ENCODE peak calls at places on chromosomes 4 and X, in seven cellular contexts. A is IMR-90, B is neuronal stem cell, Z is mesendoderm, E is mesenchymal stem cell, F is trophoblast cell, D is H1. M is an unnamed sample.

GRCh38 chr4:16055937-16056336 is 27.9 kb downstream of the PROM1 start:
- DNase-seq in F (no peak), B (no peak), D (no peak), A (no peak), Z (no peak), E (no peak), M (no peak)

GRCh38 chrX:120361906-120362305 is at the start of gene ATP1B4:
- DNase-seq in E (no peak), A (no peak), F (no peak), B (no peak), Z (no peak), D (no peak), M (no peak)

GRCh38 chr4:10015140-10015753 is 6.0 kb downstream of the SLC2A9 start:
- DNase-seq in A (peak), B (peak), Z (peak), E (no peak), D (peak), F (peak), M (peak)

GRCh38 chrX:154829102-154829501 is 5.4 kb downstream of the SMIM9 start:
- DNase-seq in B (no peak), F (no peak), Z (no peak), E (no peak), D (no peak), A (no peak), M (no peak)

GRCh38 chr4:48081196-48081595 is 52.9 kb downstream of the TXK start:
- DNase-seq in Z (no peak), F (peak), E (peak), A (peak), B (no peak), D (no peak), M (no peak)

GRCh38 chr4:74370912-74371311 is 6.0 kb downstream of the EREG start:
- DNase-seq in A (peak), D (no peak), F (peak), B (peak), Z (peak), E (peak), M (peak)

GRCh38 chr4:102526532-102526931 is 25.4 kb downstream of the NFKB1 start:
- DNase-seq in B (no peak), D (no peak), A (no peak), Z (no peak), F (no peak), E (no peak), M (no peak)

GRCh38 chr4:59553063-59553738 is 1646.9 kb upstream of the ADGRL3 start:
- DNase-seq in Z (peak), F (peak), A (no peak), D (no peak), B (no peak), E (peak), M (no peak)

DNA sequence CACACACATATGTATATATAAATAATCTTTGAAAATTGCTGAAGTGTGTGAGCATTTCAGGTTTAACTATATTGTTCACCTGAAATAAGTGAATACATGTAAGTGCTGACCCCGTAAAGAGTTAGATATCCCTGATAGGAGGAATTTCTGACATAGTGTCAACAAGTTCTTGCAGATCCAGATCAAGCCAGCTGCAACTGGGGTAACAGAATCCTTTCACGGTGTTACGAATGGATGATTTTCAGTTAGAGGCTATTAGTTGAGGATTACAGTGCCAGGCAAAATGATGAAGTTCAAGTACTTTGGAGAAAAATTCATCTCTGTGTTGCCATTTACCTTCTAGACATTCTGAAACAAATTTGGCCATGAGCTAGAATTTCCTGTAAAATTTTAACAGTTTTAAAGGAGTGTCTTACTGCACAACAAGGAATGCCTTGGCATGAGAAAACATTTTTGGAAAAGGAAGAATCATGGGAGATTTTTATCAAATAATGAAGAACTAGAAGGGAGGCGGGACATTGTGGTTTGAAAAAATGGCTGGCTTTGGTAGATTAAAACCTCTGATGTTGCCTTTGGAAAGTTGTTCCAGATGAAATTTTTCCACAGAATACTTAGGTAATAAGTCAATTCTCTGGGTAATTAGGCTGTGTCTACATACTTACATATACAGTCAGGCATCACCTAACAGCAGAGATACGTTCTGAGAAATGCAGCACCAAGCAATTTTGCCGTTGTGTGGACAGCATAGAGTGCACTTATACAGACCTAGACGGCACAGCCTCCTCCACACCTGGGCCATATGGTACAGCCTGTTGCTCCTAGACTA is 84.4 kb upstream of the FAT1 start:
- DNase-seq in F (peak), Z (no peak), A (no peak), D (no peak), B (no peak), E (no peak), M (no peak)
- H4K8ac ChIP-seq in F (no peak), Z (no peak), A (peak), D (no peak), B (no peak), E (peak), M (no peak)

GRCh38 chrX:13579696-13580095 is 10.3 kb downstream of the EGFL6 start:
- DNase-seq in D (no peak), E (no peak), B (no peak), A (no peak), Z (no peak), F (no peak), M (no peak)
- H4K8ac ChIP-seq in D (no peak), E (no peak), B (no peak), A (no peak), Z (no peak), F (no peak), M (no peak)

DNA sequence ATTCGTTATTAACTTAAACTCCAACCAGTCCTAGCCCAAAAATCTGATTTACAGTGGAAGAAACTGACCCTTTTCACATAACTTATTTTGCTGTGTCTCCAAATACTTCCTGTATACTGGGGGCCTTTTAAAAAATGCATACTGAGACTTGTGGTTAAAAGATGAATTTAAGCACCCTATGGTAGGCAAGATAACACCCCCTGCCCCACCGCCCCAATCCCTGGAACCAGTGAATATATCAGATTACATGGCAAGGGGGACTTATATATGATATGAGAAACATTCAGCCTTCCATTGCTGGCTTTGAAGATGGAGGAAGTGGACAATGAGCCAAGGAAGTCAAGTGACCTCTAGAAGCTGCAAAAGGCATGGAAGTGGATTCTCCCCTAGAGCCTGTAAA is 3.1 kb upstream of the CLCN3 start:
- DNase-seq in Z (no peak), F (no peak), B (no peak), A (no peak), E (no peak), D (no peak), M (no peak)
- H4K8ac ChIP-seq in Z (no peak), F (no peak), B (no peak), A (no peak), E (no peak), D (no peak), M (no peak)

DNA sequence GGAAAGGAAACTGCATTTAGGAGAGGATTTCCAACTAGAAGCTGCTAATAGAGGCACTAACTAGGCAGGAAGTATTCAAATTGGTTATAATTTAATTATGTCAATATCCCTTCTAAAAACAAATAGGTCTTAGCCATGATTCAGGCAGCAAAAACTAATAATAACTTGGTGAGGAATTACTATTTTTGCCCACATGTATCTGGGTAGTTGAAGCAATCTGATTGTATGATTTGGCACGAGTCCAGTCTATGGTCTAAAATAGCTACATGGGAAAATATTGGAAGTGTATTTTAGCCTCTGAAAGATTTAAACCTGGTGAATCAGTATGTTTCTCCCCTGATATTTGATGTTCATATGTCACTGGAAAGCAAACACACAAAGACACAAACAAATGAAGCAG is 62.2 kb downstream of the MFAP3L start:
- DNase-seq in Z (no peak), D (no peak), A (no peak), F (no peak), E (no peak), B (no peak), M (no peak)
- H4K8ac ChIP-seq in Z (no peak), D (no peak), A (no peak), F (no peak), E (no peak), B (no peak), M (no peak)

DNA sequence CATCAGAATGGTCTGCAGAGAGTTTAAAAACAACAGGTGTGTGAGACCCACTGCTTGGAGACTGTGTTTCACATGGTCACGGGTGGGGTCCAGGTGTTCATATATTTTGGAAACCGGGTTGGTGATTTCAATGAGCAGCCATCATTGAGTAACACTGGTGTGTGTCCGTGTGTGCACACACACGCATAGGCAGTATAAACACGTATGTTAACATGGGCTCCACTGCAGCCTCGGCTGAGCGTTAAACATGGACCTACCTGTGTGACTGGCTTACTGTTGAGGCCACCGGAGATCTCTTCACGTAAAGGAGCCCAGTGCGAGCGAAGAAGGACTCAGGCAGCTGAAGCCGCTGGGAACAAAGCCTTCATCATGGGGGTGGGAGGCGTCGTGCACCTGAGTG is 56.9 kb upstream of the TLR3 start:
- DNase-seq in F (no peak), A (no peak), E (no peak), Z (no peak), B (no peak), D (no peak), M (no peak)
- H4K8ac ChIP-seq in F (no peak), A (no peak), E (no peak), Z (no peak), B (no peak), D (no peak), M (no peak)

DNA sequence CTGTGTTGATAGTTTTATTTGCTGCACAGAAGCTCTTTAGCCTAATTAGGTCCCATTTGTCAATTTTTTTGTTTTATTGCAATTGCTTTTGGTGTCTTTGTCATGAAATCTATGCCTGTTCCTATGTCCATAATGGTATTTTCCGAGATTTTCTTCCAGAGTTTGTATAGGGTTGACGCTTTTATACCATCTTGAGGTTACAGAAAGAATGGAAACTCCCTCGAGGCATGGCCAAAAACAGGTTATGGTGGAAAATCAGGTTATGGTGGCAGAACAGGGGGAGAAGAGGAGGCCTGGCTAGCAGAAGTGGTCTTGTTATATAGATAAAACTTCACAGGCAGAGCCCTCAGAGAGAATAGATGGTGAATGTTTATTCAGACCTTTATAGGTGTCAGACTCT is 21.6 kb downstream of the OPHN1 start:
- DNase-seq in A (no peak), E (no peak), Z (no peak), B (no peak), F (peak), D (no peak), M (no peak)
- H4K8ac ChIP-seq in A (no peak), E (no peak), Z (no peak), B (no peak), F (no peak), D (no peak), M (no peak)

GRCh38 chr4:148016063-148016637 is 284.3 kb downstream of the ARHGAP10 start:
- DNase-seq in A (peak), E (peak), B (no peak), D (no peak), Z (no peak), F (no peak), M (no peak)
- H4K8ac ChIP-seq in A (no peak), E (no peak), B (no peak), D (no peak), Z (no peak), F (no peak), M (no peak)